ENCODE peak calls at places on chromosomes 2 and 18, in four cellular contexts. I is HepG2, Q is K562, X is GM12878. F is an unnamed sample.

GRCh38 chr2:191544511-191545062 is 133.3 kb upstream of the NABP1 start:
- DNase-seq in I (no peak), Q (no peak), X (no peak), F (no peak)

GRCh38 chr2:190698895-190699294 is 50.0 kb downstream of the NAB1 start:
- DNase-seq in I (peak; percentile 14), Q (no peak), X (no peak), F (peak; percentile 39)

GRCh38 chr18:5895300-5895885 is at the start of gene TMEM200C:
- DNase-seq in I (no peak), Q (no peak), X (no peak), F (peak; percentile 57)

GRCh38 chr2:20650412-20650879 is 452 bp downstream of the HS1BP3 start:
- DNase-seq in I (no peak), Q (peak; percentile 33), X (no peak), F (peak; percentile 37)

GRCh38 chr2:43539991-43540860 is 55.6 kb downstream of the THADA start:
- DNase-seq in I (no peak), Q (no peak), X (no peak), F (no peak)

GRCh38 chr2:133500967-133501366 is 67.3 kb downstream of the NCKAP5 start:
- DNase-seq in I (no peak), Q (no peak), X (no peak), F (no peak)

GRCh38 chr18:4672152-4672551 is 217.0 kb upstream of the DLGAP1 start:
- DNase-seq in I (no peak), Q (no peak), X (peak; percentile 9), F (no peak)

GRCh38 chr2:209661286-209661685 is 110.3 kb upstream of the UNC80 start:
- DNase-seq in I (no peak), Q (no peak), X (no peak), F (peak; percentile 23)

GRCh38 chr2:49857371-49858112 is 703.2 kb upstream of the FSHR start:
- DNase-seq in I (no peak), Q (no peak), X (no peak), F (no peak)

GRCh38 chr18:69787825-69788547 is 159.7 kb downstream of the CD226 start:
- DNase-seq in I (peak; percentile 67), Q (no peak), X (no peak), F (no peak)

GRCh38 chr2:69309336-69310048 is 77.5 kb downstream of the GFPT1 start:
- DNase-seq in I (no peak), Q (peak; percentile 28), X (no peak), F (no peak)

GRCh38 chr2:55500025-55500424 is 19.5 kb upstream of the CFAP36 start:
- DNase-seq in I (peak; percentile 13), Q (no peak), X (no peak), F (no peak)

GRCh38 chr2:12796617-12797016 is 79.9 kb downstream of the TRIB2 start:
- DNase-seq in I (no peak), Q (no peak), X (no peak), F (no peak)

GRCh38 chr2:43576983-43577892 is 18.6 kb downstream of the THADA start:
- DNase-seq in I (peak; percentile 63), Q (peak; percentile 40), X (no peak), F (no peak)

GRCh38 chr2:177772529-177772928 is 300.0 kb downstream of the PDE11A start:
- DNase-seq in I (peak; percentile 49), Q (peak; percentile 50), X (no peak), F (no peak)

GRCh38 chr2:121595012-121595891 is 54.0 kb downstream of the CLASP1 start:
- DNase-seq in I (no peak), Q (no peak), X (no peak), F (no peak)

GRCh38 chr18:70154591-70155194 is 50.8 kb downstream of the RTTN start:
- DNase-seq in I (no peak), Q (no peak), X (no peak), F (no peak)

GRCh38 chr18:34977787-34978532 is 63.3 kb upstream of the MAPRE2 start:
- DNase-seq in I (no peak), Q (peak; percentile 18), X (no peak), F (peak; percentile 67)

GRCh38 chr2:98739020-98739419 is 8.1 kb upstream of the MGAT4A start:
- DNase-seq in I (peak; percentile 57), Q (no peak), X (no peak), F (no peak)

GRCh38 chr2:100807707-100808106 is 12.2 kb upstream of the NPAS2 start:
- DNase-seq in I (no peak), Q (no peak), X (no peak), F (no peak)

GRCh38 chr2:231425811-231426703 is 30.5 kb downstream of the B3GNT7 start:
- DNase-seq in I (no peak), Q (no peak), X (no peak), F (no peak)

GRCh38 chr2:185947722-185948121 is 209.1 kb downstream of the FSIP2 start:
- DNase-seq in I (no peak), Q (no peak), X (no peak), F (no peak)

GRCh38 chr18:37249171-37249886 is 316.3 kb downstream of the CELF4 start:
- DNase-seq in I (no peak), Q (no peak), X (no peak), F (no peak)

GRCh38 chr2:96359310-96359709 is 23.7 kb downstream of the NCAPH start:
- DNase-seq in I (no peak), Q (no peak), X (no peak), F (no peak)

GRCh38 chr18:62878305-62878704 is 163.0 kb downstream of the PHLPP1 start:
- DNase-seq in I (no peak), Q (no peak), X (no peak), F (no peak)

GRCh38 chr2:144354953-144355352 is 165.0 kb downstream of the ZEB2 start:
- DNase-seq in I (no peak), Q (no peak), X (no peak), F (no peak)

GRCh38 chr2:157780211-157780610 is 95.9 kb downstream of the ACVR1 start:
- DNase-seq in I (no peak), Q (no peak), X (no peak), F (no peak)

GRCh38 chr2:157783180-157783579 is 93.0 kb downstream of the ACVR1 start:
- DNase-seq in I (no peak), Q (no peak), X (no peak), F (no peak)

GRCh38 chr2:157784169-157784822 is 91.8 kb downstream of the ACVR1 start:
- DNase-seq in I (no peak), Q (peak; percentile 24), X (no peak), F (peak; percentile 29)

GRCh38 chr2:157779794-157780193 is 96.3 kb downstream of the ACVR1 start:
- DNase-seq in I (no peak), Q (no peak), X (no peak), F (no peak)

DNA sequence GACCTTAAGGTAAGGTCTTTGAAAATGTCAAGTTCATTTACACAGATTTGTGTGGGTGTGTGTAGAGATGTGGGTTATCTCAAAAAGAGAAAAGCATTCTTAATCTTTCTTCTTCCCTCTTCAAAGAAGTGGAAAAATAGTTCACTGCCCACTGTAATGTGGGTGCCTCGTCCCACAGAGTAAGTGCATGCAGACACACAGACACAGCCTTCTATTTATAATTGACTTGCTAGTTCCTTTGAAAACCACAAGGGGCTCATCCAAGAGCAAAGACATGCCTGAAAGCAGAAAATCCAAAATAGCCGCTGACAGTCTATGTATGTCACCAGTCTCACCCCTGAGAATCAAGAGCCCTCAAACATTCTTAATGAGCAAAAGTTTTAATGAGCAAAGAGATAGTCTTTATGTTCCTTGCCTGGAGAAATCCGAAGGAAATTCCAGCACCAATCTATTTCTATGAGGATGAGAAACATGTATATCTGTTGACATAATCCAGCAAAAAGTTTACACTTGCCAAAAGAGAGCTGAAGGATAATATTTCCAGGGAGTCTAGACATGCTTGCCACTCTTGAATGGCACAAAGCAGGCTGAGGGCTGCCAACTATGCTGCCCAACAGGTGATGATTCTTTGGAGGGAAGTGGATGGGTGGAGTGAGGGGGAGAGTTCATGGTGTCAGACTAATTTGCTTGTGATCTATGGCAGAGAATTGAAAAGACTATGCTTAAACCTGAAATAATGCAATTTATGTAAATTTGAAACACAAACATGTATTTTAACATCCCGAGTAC is 93.9 kb downstream of the ACVR1 start:
- DNase-seq in I (peak; percentile 14), Q (no peak), X (no peak), F (no peak)
- TF ChIP-seq TCF7 in I (no peak), Q (no peak), X (no peak), F (no peak)

DNA sequence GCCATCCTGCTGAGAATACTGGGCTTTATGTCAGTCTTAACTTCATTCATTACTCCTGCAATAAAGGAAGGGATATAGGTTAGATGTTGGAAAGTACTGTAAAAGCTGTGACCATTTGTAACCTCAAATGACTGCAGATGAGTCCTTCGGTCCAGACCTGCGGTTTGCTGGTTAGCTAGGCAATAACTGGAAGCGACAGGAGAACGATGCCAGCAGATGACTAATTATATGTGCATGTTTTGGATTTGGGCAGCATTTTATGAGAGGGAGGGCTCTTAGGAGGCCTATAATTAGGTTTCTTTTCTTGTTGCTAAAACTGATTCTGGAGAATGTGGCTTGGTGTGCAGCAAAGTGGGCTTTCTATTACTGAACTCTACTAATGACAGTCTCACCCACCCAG is 205.6 kb downstream of the TMEM182 start:
- DNase-seq in I (no peak), Q (no peak), X (no peak), F (no peak)
- TF ChIP-seq TCF7 in I (no peak), Q (no peak), X (no peak), F (no peak)

GRCh38 chr2:205739618-205740017 is 57.3 kb downstream of the NRP2 start:
- DNase-seq in I (no peak), Q (no peak), X (no peak), F (no peak)

GRCh38 chr2:205740381-205740780 is 58.1 kb downstream of the NRP2 start:
- DNase-seq in I (no peak), Q (no peak), X (no peak), F (no peak)

GRCh38 chr2:205734436-205734835 is 52.1 kb downstream of the NRP2 start:
- DNase-seq in I (peak; percentile 53), Q (peak; percentile 26), X (no peak), F (no peak)

GRCh38 chr2:205741256-205741978 is 59.1 kb downstream of the NRP2 start:
- DNase-seq in I (no peak), Q (no peak), X (no peak), F (no peak)

DNA sequence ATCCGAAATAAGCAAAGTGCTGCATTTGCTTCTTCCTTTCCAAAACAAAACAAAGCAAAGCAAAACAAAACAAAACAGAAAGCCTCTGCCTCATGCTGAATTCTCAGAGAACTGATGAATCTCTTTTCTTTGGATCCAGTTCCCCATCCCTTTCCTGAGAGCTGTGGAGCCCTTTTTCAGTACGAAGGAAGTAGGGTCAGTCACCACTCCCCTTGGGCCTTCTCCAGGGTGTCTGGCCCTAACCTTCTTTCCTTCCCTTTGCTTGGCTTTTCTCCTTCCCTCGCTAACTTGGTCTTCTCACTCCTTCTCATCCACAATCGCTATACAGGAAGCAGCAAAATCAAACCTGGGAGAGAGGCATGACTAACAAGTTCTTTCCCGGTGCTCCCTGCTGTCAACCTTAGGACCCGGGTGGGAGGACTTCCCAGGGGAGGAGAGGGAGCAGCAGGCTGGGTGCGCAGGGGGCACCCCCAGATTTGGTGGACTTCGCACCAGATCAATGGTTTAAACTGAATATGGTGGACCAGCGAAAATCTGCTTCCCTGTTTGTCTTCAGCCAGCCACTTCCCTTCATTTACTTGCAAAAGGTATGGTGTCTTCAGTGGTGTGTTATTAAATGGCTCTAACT is 56.2 kb downstream of the NRP2 start:
- DNase-seq in I (no peak), Q (no peak), X (no peak), F (no peak)
- TF ChIP-seq TCF7 in I (no peak), Q (no peak), X (no peak), F (no peak)

DNA sequence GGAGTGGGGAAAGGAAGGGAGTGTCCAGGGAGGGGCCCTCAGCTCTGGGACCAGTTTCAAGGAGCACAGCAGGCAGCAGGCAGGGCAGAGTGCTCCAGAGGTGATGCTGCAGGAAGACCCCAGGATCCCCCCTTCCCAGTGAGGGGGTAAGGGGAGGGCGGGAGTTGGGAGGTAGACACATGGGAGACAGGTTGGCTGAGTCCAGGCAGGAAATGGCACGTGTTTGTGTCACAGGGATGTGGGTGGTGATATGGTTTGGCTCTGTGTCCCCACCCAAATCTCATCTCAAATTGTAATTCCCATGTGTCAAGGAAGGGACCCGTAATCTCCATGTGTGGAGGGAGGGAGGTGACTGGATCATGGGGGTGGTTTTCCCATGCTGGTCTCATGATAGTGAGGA is 25.2 kb upstream of the OTOS start:
- DNase-seq in I (no peak), Q (no peak), X (no peak), F (no peak)
- TF ChIP-seq TCF7 in I (no peak), Q (no peak), X (no peak), F (no peak)

F was measured in WTC11.